ENCODE peak calls at places on chromosomes 3 and 15, in four cellular contexts. K, I, P and Q are unnamed samples.

GRCh38 chr15:55289573-55290360 is at the start of gene RAB27A:
- DNase-seq in I (peak), K (peak), P (peak), Q (peak)

GRCh38 chr15:41932101-41932500 is 38.2 kb upstream of the SPTBN5 start:
- DNase-seq in I (no peak), P (no peak), K (no peak), Q (no peak)

GRCh38 chr15:88378259-88378658 is 88.9 kb downstream of the MRPL46 start:
- DNase-seq in K (peak), P (peak), I (no peak), Q (no peak)

GRCh38 chr3:136731274-136731884 is 20.8 kb downstream of the STAG1 start:
- DNase-seq in P (no peak), K (no peak), I (no peak), Q (no peak)

GRCh38 chr3:123066896-123067688 is at the start of gene PDIA5:
- DNase-seq in K (peak), P (peak), I (peak), Q (peak)

GRCh38 chr3:71056327-71056726 is 527.2 kb downstream of the FOXP1 start:
- DNase-seq in P (no peak), I (no peak), K (peak), Q (no peak)

GRCh38 chr15:72042054-72042453 is 75.9 kb downstream of the MYO9A start:
- DNase-seq in K (no peak), I (no peak), P (no peak), Q (no peak)

GRCh38 chr3:11583638-11584046 is 60.1 kb downstream of the VGLL4 start:
- DNase-seq in I (no peak), P (no peak), K (peak), Q (peak)

GRCh38 chr3:101943028-101943427 is 93.7 kb downstream of the NFKBIZ start:
- DNase-seq in P (no peak), K (no peak), I (no peak), Q (no peak)

GRCh38 chr3:124552224-124552623 is 178.0 kb upstream of the UMPS start:
- DNase-seq in I (no peak), K (peak), P (peak), Q (no peak)

GRCh38 chr3:55486857-55487375 is at the start of gene WNT5A:
- DNase-seq in P (no peak), I (peak), K (peak), Q (peak)

GRCh38 chr3:69500604-69501003 is 114.7 kb upstream of the FRMD4B start:
- DNase-seq in P (peak), I (peak), K (no peak), Q (no peak)

GRCh38 chr3:169008772-169009358 is 654.6 kb downstream of the MECOM start:
- DNase-seq in P (no peak), K (no peak), I (no peak), Q (no peak)

GRCh38 chr15:88622605-88622975 is 1.4 kb downstream of the AEN start:
- DNase-seq in P (no peak), K (no peak), I (no peak), Q (no peak)

GRCh38 chr15:31400222-31400927 is 73.7 kb downstream of the KLF13 start:
- DNase-seq in K (no peak), I (no peak), P (no peak), Q (no peak)

GRCh38 chr15:100559330-100559729 is 30.6 kb upstream of the CERS3 start:
- DNase-seq in I (peak), K (peak), P (no peak), Q (no peak)

GRCh38 chr15:27486676-27487290 is 515.8 kb downstream of the GABRG3 start:
- DNase-seq in I (no peak), P (no peak), K (peak), Q (no peak)

GRCh38 chr3:179348325-179349013 is 960 bp downstream of the MFN1 start:
- DNase-seq in K (no peak), P (no peak), I (no peak), Q (no peak)

GRCh38 chr3:21697707-21698106 is 53.3 kb downstream of the ZNF385D start:
- DNase-seq in P (no peak), K (no peak), I (no peak), Q (no peak)

GRCh38 chr3:135012101-135012500 is 217.0 kb downstream of the EPHB1 start:
- DNase-seq in I (peak), P (no peak), K (no peak), Q (no peak)

GRCh38 chr3:115843206-115843605 is 219.9 kb downstream of the GAP43 start:
- DNase-seq in K (no peak), I (no peak), P (no peak), Q (no peak)

GRCh38 chr3:12961007-12961725 is 112.1 kb downstream of the IQSEC1 start:
- DNase-seq in P (no peak), K (no peak), I (no peak), Q (no peak)
- H3K27ac ChIP-seq in P (peak), K (no peak), I (peak), Q (no peak)

GRCh38 chr3:52006017-52006819 is 10.5 kb upstream of the RPL29 start:
- DNase-seq in K (no peak), P (no peak), I (no peak), Q (no peak)
- H3K27ac ChIP-seq in K (no peak), P (no peak), I (peak), Q (no peak)

DNA sequence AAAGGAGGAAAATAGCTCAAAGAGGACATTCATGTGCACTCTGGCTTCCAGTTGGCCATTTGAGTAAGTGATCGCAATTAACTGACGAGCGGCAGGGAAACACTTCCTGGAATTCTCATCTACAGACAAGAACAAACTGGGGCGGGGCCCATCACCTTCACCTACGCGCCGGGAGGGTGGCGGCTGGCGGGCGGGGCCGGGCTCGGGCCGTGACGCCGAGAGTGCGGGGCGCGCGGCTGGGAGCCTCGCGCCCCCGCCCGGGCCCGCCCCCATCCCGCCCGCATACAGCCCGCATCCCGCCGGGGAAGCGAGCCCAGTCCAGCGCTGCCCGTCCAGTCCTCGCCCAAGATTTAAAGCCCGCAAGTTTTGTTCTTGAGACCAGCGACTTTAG is at the start of gene B3GNT5:
- DNase-seq in I (no peak), K (no peak), P (peak), Q (peak)
- H3K27ac ChIP-seq in I (peak), K (peak), P (peak), Q (peak)

GRCh38 chr3:43735618-43736017 is 44.9 kb downstream of the ABHD5 start:
- DNase-seq in I (no peak), P (no peak), K (no peak), Q (no peak)

GRCh38 chr3:43733459-43734384 is 43.0 kb downstream of the ABHD5 start:
- DNase-seq in I (no peak), P (peak), K (peak), Q (no peak)

GRCh38 chr3:43738305-43738704 is 47.6 kb downstream of the ABHD5 start:
- DNase-seq in K (no peak), I (no peak), P (no peak), Q (no peak)

GRCh38 chr3:43736558-43736995 is 45.8 kb downstream of the ABHD5 start:
- DNase-seq in K (peak), P (no peak), I (no peak), Q (no peak)

GRCh38 chr3:43737001-43737440 is 46.3 kb downstream of the ABHD5 start:
- DNase-seq in P (no peak), I (no peak), K (no peak), Q (no peak)
- H3K27ac ChIP-seq in P (no peak), I (no peak), K (no peak), Q (no peak)

DNA sequence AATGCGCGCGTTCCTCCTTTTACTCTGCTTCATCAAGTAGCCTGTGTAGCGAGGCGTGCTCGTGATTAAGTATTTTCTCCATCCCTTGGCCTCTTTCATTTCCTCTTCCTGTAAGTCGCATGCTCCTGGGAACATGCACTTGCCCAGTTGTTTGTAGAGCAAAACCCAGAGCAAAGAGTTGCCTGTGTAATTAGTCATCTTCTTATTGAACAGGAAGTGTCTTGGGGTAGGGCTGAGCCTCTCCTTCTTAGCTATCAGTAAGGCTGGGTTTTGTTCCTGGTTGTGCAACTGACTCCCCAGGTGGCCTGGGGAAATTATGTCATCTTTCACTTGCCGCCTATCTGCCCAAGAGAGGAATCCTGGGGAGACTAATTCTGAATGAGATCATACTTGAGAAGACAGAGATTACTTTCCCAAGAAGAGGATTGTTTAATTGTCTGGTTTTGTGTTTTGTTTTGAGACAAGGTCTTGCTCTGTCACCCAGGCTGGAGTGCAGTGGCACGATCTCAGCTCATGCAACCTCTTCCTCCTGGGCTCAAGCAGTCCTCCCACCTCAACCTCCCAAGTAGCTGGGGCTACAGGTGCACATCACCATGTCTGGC is 14.9 kb downstream of the LIPH start:
- DNase-seq in P (no peak), I (no peak), K (peak), Q (no peak)
- H3K27ac ChIP-seq in P (no peak), I (no peak), K (peak), Q (no peak)

GRCh38 chr3:150238995-150239612 is 169.0 kb upstream of the TSC22D2 start:
- DNase-seq in P (no peak), I (no peak), K (no peak), Q (no peak)
- H3K27ac ChIP-seq in P (no peak), I (no peak), K (no peak), Q (no peak)

GRCh38 chr3:45509038-45509767 is 85.3 kb upstream of the LIMD1 start:
- DNase-seq in K (peak), I (peak), P (no peak), Q (no peak)

GRCh38 chr3:45508659-45509037 is 85.9 kb upstream of the LIMD1 start:
- DNase-seq in I (no peak), P (no peak), K (no peak), Q (no peak)

GRCh38 chr3:45506084-45506483 is 88.5 kb upstream of the LIMD1 start:
- DNase-seq in K (no peak), P (no peak), I (no peak), Q (no peak)

GRCh38 chr3:45506751-45507391 is 87.7 kb upstream of the LIMD1 start:
- DNase-seq in P (no peak), K (peak), I (no peak), Q (no peak)

DNA sequence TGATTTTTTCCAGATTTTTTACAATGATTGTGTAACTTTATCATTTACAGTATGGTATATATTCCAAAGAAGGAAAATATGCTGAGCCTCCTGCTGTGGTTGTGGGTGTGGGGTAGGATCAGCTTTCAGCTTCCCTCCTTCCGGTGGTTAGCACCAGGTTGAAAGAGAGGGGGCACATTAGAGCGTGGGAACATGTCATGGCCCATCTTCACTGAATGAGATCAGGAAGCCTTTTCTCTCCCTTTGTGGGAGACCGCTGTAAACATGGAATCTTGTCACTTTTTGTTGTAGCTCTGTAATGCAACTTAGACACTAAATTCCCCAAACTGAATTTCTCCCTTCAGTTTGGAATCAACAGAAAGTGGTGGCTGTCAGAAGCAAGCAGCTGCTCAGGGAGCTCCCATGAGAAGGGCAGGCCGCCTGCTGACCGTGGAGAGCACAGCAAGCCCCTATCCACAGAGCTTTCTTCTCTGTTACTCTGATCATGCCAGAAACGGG is 86.7 kb upstream of the LIMD1 start:
- DNase-seq in K (peak), I (peak), P (no peak), Q (no peak)
- H3K27ac ChIP-seq in K (peak), I (no peak), P (no peak), Q (no peak)